ENCODE peak calls at places on chromosomes 4 and X, in nine cellular contexts. One of them, this sample, is unnamed.

GRCh38 chr4:41241919-41242318 is 14.8 kb upstream of the UCHL1 start:
- DNase-seq in heart right ventricle: no peak
- DNase-seq in mammary epithelial cell: no peak
- DNase-seq in thyroid gland: no peak
- DNase-seq in A673: no peak
- DNase-seq in right lobe of liver: no peak
- DNase-seq in endodermal cell: no peak
- DNase-seq in HCT116: no peak
- DNase-seq in colonic mucosa: no peak
- DNase-seq in this sample: no peak

GRCh38 chrX:140733766-140734342 is 24.3 kb downstream of the LINC00632 start:
- DNase-seq in heart right ventricle: no peak
- DNase-seq in mammary epithelial cell: peak
- DNase-seq in thyroid gland: peak
- DNase-seq in A673: peak
- DNase-seq in right lobe of liver: no peak
- DNase-seq in endodermal cell: peak
- DNase-seq in HCT116: no peak
- DNase-seq in colonic mucosa: no peak
- DNase-seq in this sample: peak

GRCh38 chrX:43968347-43968746 is 4.8 kb downstream of the NDP start:
- DNase-seq in heart right ventricle: no peak
- DNase-seq in mammary epithelial cell: no peak
- DNase-seq in thyroid gland: no peak
- DNase-seq in A673: no peak
- DNase-seq in right lobe of liver: no peak
- DNase-seq in endodermal cell: no peak
- DNase-seq in HCT116: no peak
- DNase-seq in colonic mucosa: no peak
- DNase-seq in this sample: no peak

GRCh38 chr4:3046149-3046548 is 28.2 kb downstream of the HTT-AS start:
- DNase-seq in heart right ventricle: no peak
- DNase-seq in mammary epithelial cell: no peak
- DNase-seq in thyroid gland: no peak
- DNase-seq in A673: no peak
- DNase-seq in right lobe of liver: no peak
- DNase-seq in endodermal cell: no peak
- DNase-seq in HCT116: no peak
- DNase-seq in colonic mucosa: no peak
- DNase-seq in this sample: no peak

GRCh38 chr4:44845993-44846392 is 119.6 kb upstream of the GNPDA2 start:
- DNase-seq in heart right ventricle: no peak
- DNase-seq in mammary epithelial cell: no peak
- DNase-seq in thyroid gland: no peak
- DNase-seq in A673: no peak
- DNase-seq in right lobe of liver: no peak
- DNase-seq in endodermal cell: no peak
- DNase-seq in HCT116: no peak
- DNase-seq in colonic mucosa: no peak
- DNase-seq in this sample: no peak

GRCh38 chr4:85430697-85431096 is 44.3 kb upstream of the ARHGAP24 start:
- DNase-seq in heart right ventricle: no peak
- DNase-seq in mammary epithelial cell: no peak
- DNase-seq in thyroid gland: no peak
- DNase-seq in A673: no peak
- DNase-seq in right lobe of liver: no peak
- DNase-seq in endodermal cell: no peak
- DNase-seq in HCT116: no peak
- DNase-seq in colonic mucosa: no peak
- DNase-seq in this sample: no peak

GRCh38 chr4:90127223-90127705 is at the start of gene CCSER1:
- DNase-seq in heart right ventricle: peak
- DNase-seq in mammary epithelial cell: peak
- DNase-seq in thyroid gland: peak
- DNase-seq in A673: peak
- DNase-seq in right lobe of liver: peak
- DNase-seq in endodermal cell: peak
- DNase-seq in HCT116: peak
- DNase-seq in colonic mucosa: peak
- DNase-seq in this sample: no peak

GRCh38 chrX:9737363-9737762 is 28.3 kb downstream of the GPR143 start:
- DNase-seq in heart right ventricle: no peak
- DNase-seq in mammary epithelial cell: peak
- DNase-seq in thyroid gland: no peak
- DNase-seq in A673: peak
- DNase-seq in right lobe of liver: no peak
- DNase-seq in endodermal cell: no peak
- DNase-seq in HCT116: no peak
- DNase-seq in colonic mucosa: no peak
- DNase-seq in this sample: no peak

GRCh38 chr4:15037923-15038541 is 35.8 kb downstream of the CPEB2 start:
- DNase-seq in heart right ventricle: no peak
- DNase-seq in mammary epithelial cell: no peak
- DNase-seq in thyroid gland: no peak
- DNase-seq in A673: no peak
- DNase-seq in right lobe of liver: no peak
- DNase-seq in endodermal cell: no peak
- DNase-seq in HCT116: no peak
- DNase-seq in colonic mucosa: no peak
- DNase-seq in this sample: no peak

GRCh38 chr4:33739886-33740285 is 2504.4 kb downstream of the ARAP2 start:
- DNase-seq in heart right ventricle: no peak
- DNase-seq in mammary epithelial cell: no peak
- DNase-seq in thyroid gland: no peak
- DNase-seq in A673: no peak
- DNase-seq in right lobe of liver: no peak
- DNase-seq in endodermal cell: no peak
- DNase-seq in HCT116: no peak
- DNase-seq in colonic mucosa: no peak
- DNase-seq in this sample: no peak

GRCh38 chrX:149818652-149819051 is 36.9 kb downstream of the MAGEA9 start:
- DNase-seq in heart right ventricle: no peak
- DNase-seq in mammary epithelial cell: peak
- DNase-seq in thyroid gland: no peak
- DNase-seq in A673: no peak
- DNase-seq in right lobe of liver: no peak
- DNase-seq in endodermal cell: no peak
- DNase-seq in HCT116: no peak
- DNase-seq in colonic mucosa: no peak
- DNase-seq in this sample: no peak

GRCh38 chrX:153573999-153574398 is 24.9 kb downstream of the CCNQ start:
- DNase-seq in heart right ventricle: no peak
- DNase-seq in mammary epithelial cell: no peak
- DNase-seq in thyroid gland: no peak
- DNase-seq in A673: peak
- DNase-seq in right lobe of liver: no peak
- DNase-seq in endodermal cell: peak
- DNase-seq in HCT116: no peak
- DNase-seq in colonic mucosa: no peak
- DNase-seq in this sample: no peak

GRCh38 chr4:120692964-120693363 is 229.6 kb downstream of the PRDM5 start:
- DNase-seq in heart right ventricle: no peak
- DNase-seq in mammary epithelial cell: peak
- DNase-seq in thyroid gland: no peak
- DNase-seq in A673: peak
- DNase-seq in right lobe of liver: no peak
- DNase-seq in endodermal cell: no peak
- DNase-seq in HCT116: peak
- DNase-seq in colonic mucosa: peak
- DNase-seq in this sample: peak

GRCh38 chrX:703466-704210 is 73.0 kb downstream of the SHOX start:
- DNase-seq in heart right ventricle: no peak
- DNase-seq in mammary epithelial cell: no peak
- DNase-seq in thyroid gland: no peak
- DNase-seq in A673: no peak
- DNase-seq in right lobe of liver: no peak
- DNase-seq in endodermal cell: peak
- DNase-seq in HCT116: no peak
- DNase-seq in colonic mucosa: no peak
- DNase-seq in this sample: no peak

DNA sequence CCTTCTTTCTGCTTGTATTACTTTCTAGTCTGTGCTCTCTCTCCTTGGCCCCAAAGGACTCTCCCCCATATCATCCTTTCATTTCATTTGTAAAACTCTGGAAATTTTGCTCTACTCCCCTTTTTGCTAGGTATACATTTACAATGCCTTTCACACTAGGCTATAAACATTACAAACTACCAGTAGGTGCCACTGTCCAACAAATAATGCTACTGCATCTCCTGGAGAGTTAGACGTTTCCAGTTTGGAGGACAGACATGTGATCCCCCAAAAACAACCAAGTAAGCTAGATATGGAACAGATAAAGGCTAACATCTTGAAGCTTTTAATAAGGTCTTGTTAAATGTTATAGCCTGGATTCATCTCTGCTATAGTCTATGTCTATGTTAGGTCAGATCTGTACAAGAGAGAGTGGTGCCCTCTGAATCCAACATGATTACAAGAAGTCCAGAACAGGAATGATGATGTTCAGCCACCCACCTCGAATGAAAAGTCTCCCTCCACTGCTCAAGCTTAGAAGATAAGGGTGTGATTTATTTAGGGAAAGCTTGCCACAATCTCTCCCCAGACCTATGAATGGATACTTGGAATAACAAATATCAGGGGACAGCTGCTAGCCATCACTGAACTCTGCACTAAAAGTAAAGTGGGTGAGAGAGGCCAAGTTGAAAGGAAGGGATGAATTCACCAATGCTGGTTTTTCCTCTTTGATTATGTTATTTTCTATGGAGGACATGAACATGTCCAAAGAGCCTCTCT is 14.3 kb downstream of the CBR4 start:
- DNase-seq in heart right ventricle: no peak
- DNase-seq in mammary epithelial cell: peak
- DNase-seq in thyroid gland: no peak
- DNase-seq in A673: peak
- DNase-seq in right lobe of liver: no peak
- DNase-seq in endodermal cell: no peak
- DNase-seq in HCT116: no peak
- DNase-seq in colonic mucosa: no peak
- DNase-seq in this sample: no peak
- TF ChIP-seq CTCF in heart right ventricle: peak
- TF ChIP-seq CTCF in mammary epithelial cell: no peak
- TF ChIP-seq CTCF in thyroid gland: no peak
- TF ChIP-seq CTCF in A673: peak
- TF ChIP-seq CTCF in right lobe of liver: peak
- TF ChIP-seq CTCF in endodermal cell: peak
- TF ChIP-seq CTCF in HCT116: peak
- TF ChIP-seq CTCF in colonic mucosa: no peak
- TF ChIP-seq CTCF in this sample: peak

GRCh38 chr4:139959398-139959797 is 194.6 kb downstream of the MAML3 start:
- DNase-seq in heart right ventricle: no peak
- DNase-seq in mammary epithelial cell: no peak
- DNase-seq in thyroid gland: peak
- DNase-seq in A673: no peak
- DNase-seq in right lobe of liver: no peak
- DNase-seq in endodermal cell: no peak
- DNase-seq in HCT116: no peak
- DNase-seq in colonic mucosa: no peak
- DNase-seq in this sample: no peak

GRCh38 chr4:139958738-139959096 is 195.3 kb downstream of the MAML3 start:
- DNase-seq in heart right ventricle: no peak
- DNase-seq in mammary epithelial cell: no peak
- DNase-seq in thyroid gland: no peak
- DNase-seq in A673: peak
- DNase-seq in right lobe of liver: no peak
- DNase-seq in endodermal cell: no peak
- DNase-seq in HCT116: no peak
- DNase-seq in colonic mucosa: no peak
- DNase-seq in this sample: no peak

GRCh38 chr4:139963708-139964107 is 190.3 kb downstream of the MAML3 start:
- DNase-seq in heart right ventricle: no peak
- DNase-seq in mammary epithelial cell: no peak
- DNase-seq in thyroid gland: no peak
- DNase-seq in A673: no peak
- DNase-seq in right lobe of liver: no peak
- DNase-seq in endodermal cell: no peak
- DNase-seq in HCT116: no peak
- DNase-seq in colonic mucosa: no peak
- DNase-seq in this sample: no peak

GRCh38 chr4:139962130-139962684 is 191.8 kb downstream of the MAML3 start:
- DNase-seq in heart right ventricle: no peak
- DNase-seq in mammary epithelial cell: no peak
- DNase-seq in thyroid gland: no peak
- DNase-seq in A673: no peak
- DNase-seq in right lobe of liver: no peak
- DNase-seq in endodermal cell: no peak
- DNase-seq in HCT116: no peak
- DNase-seq in colonic mucosa: no peak
- DNase-seq in this sample: no peak

DNA sequence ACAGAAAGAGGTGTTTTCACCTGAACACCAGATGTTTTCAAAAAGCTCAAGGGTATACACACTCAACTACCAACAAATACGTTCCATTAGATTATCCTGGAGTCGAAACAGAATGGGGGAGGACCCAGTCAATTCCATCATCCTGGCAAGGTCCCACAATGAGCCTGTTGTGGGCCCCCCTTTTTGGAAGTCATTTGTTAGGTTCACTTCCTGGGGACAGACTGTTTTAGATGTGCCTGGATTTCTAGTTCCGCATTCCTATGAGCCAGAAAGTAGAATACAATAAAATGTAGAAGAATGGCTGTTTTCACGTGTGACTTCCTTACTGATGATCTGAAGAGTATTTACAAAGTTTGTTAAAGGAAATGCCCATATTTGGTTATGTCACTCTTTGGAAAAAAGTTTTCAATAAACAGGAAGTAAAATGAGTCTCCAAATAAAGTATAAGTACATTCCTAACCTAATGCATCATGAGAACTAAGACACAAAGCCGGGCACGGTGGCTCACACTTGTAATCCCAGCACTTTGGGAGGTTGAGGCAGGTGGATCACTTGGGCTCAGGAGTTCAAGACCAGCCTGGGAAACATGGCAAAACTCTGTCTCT is 192.5 kb downstream of the MAML3 start:
- DNase-seq in heart right ventricle: no peak
- DNase-seq in mammary epithelial cell: no peak
- DNase-seq in thyroid gland: no peak
- DNase-seq in A673: no peak
- DNase-seq in right lobe of liver: no peak
- DNase-seq in endodermal cell: no peak
- DNase-seq in HCT116: no peak
- DNase-seq in colonic mucosa: no peak
- DNase-seq in this sample: no peak
- H3K27ac ChIP-seq in heart right ventricle: no peak
- H3K27ac ChIP-seq in mammary epithelial cell: no peak
- H3K27ac ChIP-seq in thyroid gland: peak
- H3K27ac ChIP-seq in A673: no peak
- H3K27ac ChIP-seq in right lobe of liver: no peak
- H3K27ac ChIP-seq in endodermal cell: no peak
- H3K27ac ChIP-seq in HCT116: no peak
- H3K27ac ChIP-seq in colonic mucosa: no peak
- H3K27ac ChIP-seq in this sample: no peak

GRCh38 chr4:138576684-138577083 is 334.5 kb upstream of the SLC7A11 start:
- DNase-seq in heart right ventricle: no peak
- DNase-seq in mammary epithelial cell: peak
- DNase-seq in thyroid gland: no peak
- DNase-seq in A673: peak
- DNase-seq in right lobe of liver: no peak
- DNase-seq in endodermal cell: peak
- DNase-seq in HCT116: peak
- DNase-seq in colonic mucosa: no peak
- DNase-seq in this sample: peak
- TF ChIP-seq CTCF in heart right ventricle: no peak
- TF ChIP-seq CTCF in mammary epithelial cell: peak
- TF ChIP-seq CTCF in thyroid gland: no peak
- TF ChIP-seq CTCF in A673: peak
- TF ChIP-seq CTCF in right lobe of liver: peak
- TF ChIP-seq CTCF in endodermal cell: peak
- TF ChIP-seq CTCF in HCT116: peak
- TF ChIP-seq CTCF in colonic mucosa: peak
- TF ChIP-seq CTCF in this sample: peak

GRCh38 chrX:54042609-54043010 is 1.7 kb downstream of the PHF8 start:
- DNase-seq in heart right ventricle: peak
- DNase-seq in mammary epithelial cell: peak
- DNase-seq in thyroid gland: peak
- DNase-seq in A673: peak
- DNase-seq in right lobe of liver: peak
- DNase-seq in endodermal cell: peak
- DNase-seq in HCT116: peak
- DNase-seq in colonic mucosa: peak
- DNase-seq in this sample: peak
- H3K27ac ChIP-seq in heart right ventricle: peak
- H3K27ac ChIP-seq in mammary epithelial cell: no peak
- H3K27ac ChIP-seq in thyroid gland: no peak
- H3K27ac ChIP-seq in A673: peak
- H3K27ac ChIP-seq in right lobe of liver: peak
- H3K27ac ChIP-seq in endodermal cell: no peak
- H3K27ac ChIP-seq in HCT116: no peak
- H3K27ac ChIP-seq in colonic mucosa: no peak
- H3K27ac ChIP-seq in this sample: no peak

This sample was measured in brain microvascular endothelial cell.